ENCODE peak calls at places on chromosome 16, in seven cellular contexts. One of them, this sample, is unnamed.

GRCh38 chr16:71726491-71727319 is 2.2 kb upstream of the PHLPP2 start:
- DNase-seq in glutamatergic neuron: no peak
- DNase-seq in GM12891: no peak
- DNase-seq in pons: peak; percentile 28
- DNase-seq in NCI-H460: no peak
- DNase-seq in germinal center: peak; percentile 38
- DNase-seq in CD8-positive, alpha-beta memory T cell: no peak
- DNase-seq in this sample: peak; percentile 19

GRCh38 chr16:57345021-57345420 is 13.6 kb upstream of the CCL22 start:
- DNase-seq in glutamatergic neuron: no peak
- DNase-seq in GM12891: no peak
- DNase-seq in pons: no peak
- DNase-seq in NCI-H460: no peak
- DNase-seq in germinal center: no peak
- DNase-seq in CD8-positive, alpha-beta memory T cell: no peak
- DNase-seq in this sample: no peak

GRCh38 chr16:87720411-87720810 is 45.4 kb downstream of the KLHDC4 start:
- DNase-seq in glutamatergic neuron: peak; percentile 21
- DNase-seq in GM12891: no peak
- DNase-seq in pons: no peak
- DNase-seq in NCI-H460: no peak
- DNase-seq in germinal center: no peak
- DNase-seq in CD8-positive, alpha-beta memory T cell: no peak
- DNase-seq in this sample: no peak

GRCh38 chr16:85491798-85492616 is 121.1 kb upstream of the GSE1 start:
- DNase-seq in glutamatergic neuron: no peak
- DNase-seq in GM12891: no peak
- DNase-seq in pons: peak; percentile 40
- DNase-seq in NCI-H460: no peak
- DNase-seq in germinal center: no peak
- DNase-seq in CD8-positive, alpha-beta memory T cell: no peak
- DNase-seq in this sample: no peak

GRCh38 chr16:81491522-81492188 is 47.0 kb downstream of the CMIP start:
- DNase-seq in glutamatergic neuron: no peak
- DNase-seq in GM12891: no peak
- DNase-seq in pons: no peak
- DNase-seq in NCI-H460: no peak
- DNase-seq in germinal center: no peak
- DNase-seq in CD8-positive, alpha-beta memory T cell: no peak
- DNase-seq in this sample: no peak

GRCh38 chr16:17313085-17313611 is 157.6 kb downstream of the XYLT1 start:
- DNase-seq in glutamatergic neuron: no peak
- DNase-seq in GM12891: no peak
- DNase-seq in pons: peak; percentile 67
- DNase-seq in NCI-H460: no peak
- DNase-seq in germinal center: no peak
- DNase-seq in CD8-positive, alpha-beta memory T cell: no peak
- DNase-seq in this sample: no peak

GRCh38 chr16:82852388-82852998 is 225.7 kb downstream of the CDH13 start:
- DNase-seq in glutamatergic neuron: no peak
- DNase-seq in GM12891: no peak
- DNase-seq in pons: no peak
- DNase-seq in NCI-H460: no peak
- DNase-seq in germinal center: no peak
- DNase-seq in CD8-positive, alpha-beta memory T cell: no peak
- DNase-seq in this sample: no peak

GRCh38 chr16:74842413-74842812 is 67.8 kb upstream of the FA2H start:
- DNase-seq in glutamatergic neuron: no peak
- DNase-seq in GM12891: no peak
- DNase-seq in pons: no peak
- DNase-seq in NCI-H460: no peak
- DNase-seq in germinal center: no peak
- DNase-seq in CD8-positive, alpha-beta memory T cell: no peak
- DNase-seq in this sample: no peak

GRCh38 chr16:1034230-1035065 is 38.1 kb upstream of the SSTR5 start:
- DNase-seq in glutamatergic neuron: no peak
- DNase-seq in GM12891: no peak
- DNase-seq in pons: peak; percentile 61
- DNase-seq in NCI-H460: no peak
- DNase-seq in germinal center: no peak
- DNase-seq in CD8-positive, alpha-beta memory T cell: no peak
- DNase-seq in this sample: no peak

GRCh38 chr16:69526831-69527655 is 38.7 kb upstream of the NFAT5 start:
- DNase-seq in glutamatergic neuron: no peak
- DNase-seq in GM12891: no peak
- DNase-seq in pons: no peak
- DNase-seq in NCI-H460: no peak
- DNase-seq in germinal center: no peak
- DNase-seq in CD8-positive, alpha-beta memory T cell: no peak
- DNase-seq in this sample: no peak

GRCh38 chr16:14564881-14565687 is 65.0 kb downstream of the PARN start:
- DNase-seq in glutamatergic neuron: no peak
- DNase-seq in GM12891: peak; percentile 18
- DNase-seq in pons: no peak
- DNase-seq in NCI-H460: no peak
- DNase-seq in germinal center: no peak
- DNase-seq in CD8-positive, alpha-beta memory T cell: no peak
- DNase-seq in this sample: no peak

GRCh38 chr16:89351645-89352044 is 134.1 kb downstream of the ZNF778 start:
- DNase-seq in glutamatergic neuron: no peak
- DNase-seq in GM12891: no peak
- DNase-seq in pons: no peak
- DNase-seq in NCI-H460: no peak
- DNase-seq in germinal center: no peak
- DNase-seq in CD8-positive, alpha-beta memory T cell: no peak
- DNase-seq in this sample: no peak

GRCh38 chr16:89188064-89188441 is 12.3 kb downstream of the SLC22A31 start:
- DNase-seq in glutamatergic neuron: peak; percentile 55
- DNase-seq in GM12891: no peak
- DNase-seq in pons: no peak
- DNase-seq in NCI-H460: no peak
- DNase-seq in germinal center: no peak
- DNase-seq in CD8-positive, alpha-beta memory T cell: peak; percentile 54
- DNase-seq in this sample: no peak

GRCh38 chr16:89363621-89364393 is 126.6 kb downstream of the ANKRD11 start:
- DNase-seq in glutamatergic neuron: no peak
- DNase-seq in GM12891: no peak
- DNase-seq in pons: no peak
- DNase-seq in NCI-H460: no peak
- DNase-seq in germinal center: no peak
- DNase-seq in CD8-positive, alpha-beta memory T cell: peak; percentile 69
- DNase-seq in this sample: no peak

GRCh38 chr16:26599786-26600107 is 467.0 kb upstream of the C16orf82 start:
- DNase-seq in glutamatergic neuron: no peak
- DNase-seq in GM12891: no peak
- DNase-seq in pons: no peak
- DNase-seq in NCI-H460: no peak
- DNase-seq in germinal center: no peak
- DNase-seq in CD8-positive, alpha-beta memory T cell: no peak
- DNase-seq in this sample: no peak

GRCh38 chr16:28494141-28494851 is at the start of gene APOBR:
- DNase-seq in glutamatergic neuron: no peak
- DNase-seq in GM12891: peak; percentile 84
- DNase-seq in pons: peak; percentile 72
- DNase-seq in NCI-H460: no peak
- DNase-seq in germinal center: peak; percentile 87
- DNase-seq in CD8-positive, alpha-beta memory T cell: peak; percentile 95
- DNase-seq in this sample: peak; percentile 87

GRCh38 chr16:68070249-68070725 is 14.9 kb upstream of the NFATC3 start:
- DNase-seq in glutamatergic neuron: no peak
- DNase-seq in GM12891: no peak
- DNase-seq in pons: no peak
- DNase-seq in NCI-H460: no peak
- DNase-seq in germinal center: no peak
- DNase-seq in CD8-positive, alpha-beta memory T cell: no peak
- DNase-seq in this sample: peak; percentile 65

GRCh38 chr16:10080031-10080772 is 102.0 kb downstream of the GRIN2A start:
- DNase-seq in glutamatergic neuron: no peak
- DNase-seq in GM12891: no peak
- DNase-seq in pons: peak; percentile 60
- DNase-seq in NCI-H460: no peak
- DNase-seq in germinal center: no peak
- DNase-seq in CD8-positive, alpha-beta memory T cell: no peak
- DNase-seq in this sample: no peak

GRCh38 chr16:3716831-3717234 is 491 bp downstream of the TRAP1 start:
- DNase-seq in glutamatergic neuron: peak; percentile 51
- DNase-seq in GM12891: no peak
- DNase-seq in pons: no peak
- DNase-seq in NCI-H460: no peak
- DNase-seq in germinal center: peak; percentile 44
- DNase-seq in CD8-positive, alpha-beta memory T cell: peak; percentile 51
- DNase-seq in this sample: peak; percentile 49

GRCh38 chr16:24538756-24539294 is 541 bp upstream of the RBBP6 start:
- DNase-seq in glutamatergic neuron: no peak
- DNase-seq in GM12891: no peak
- DNase-seq in pons: no peak
- DNase-seq in NCI-H460: no peak
- DNase-seq in germinal center: no peak
- DNase-seq in CD8-positive, alpha-beta memory T cell: no peak
- DNase-seq in this sample: no peak

GRCh38 chr16:70576431-70577255 is 53.0 kb downstream of the SF3B3 start:
- DNase-seq in glutamatergic neuron: no peak
- DNase-seq in GM12891: no peak
- DNase-seq in pons: no peak
- DNase-seq in NCI-H460: peak; percentile 7
- DNase-seq in germinal center: no peak
- DNase-seq in CD8-positive, alpha-beta memory T cell: no peak
- DNase-seq in this sample: peak; percentile 65

GRCh38 chr16:75222271-75222783 is 3.5 kb downstream of the CTRB1 start:
- DNase-seq in glutamatergic neuron: no peak
- DNase-seq in GM12891: no peak
- DNase-seq in pons: no peak
- DNase-seq in NCI-H460: no peak
- DNase-seq in germinal center: no peak
- DNase-seq in CD8-positive, alpha-beta memory T cell: no peak
- DNase-seq in this sample: no peak

GRCh38 chr16:64751906-64752305 is 370.0 kb downstream of the CDH11 start:
- DNase-seq in glutamatergic neuron: no peak
- DNase-seq in GM12891: no peak
- DNase-seq in pons: no peak
- DNase-seq in NCI-H460: no peak
- DNase-seq in germinal center: no peak
- DNase-seq in CD8-positive, alpha-beta memory T cell: no peak
- DNase-seq in this sample: no peak

GRCh38 chr16:87957296-87958069 is 6.2 kb downstream of the BANP start:
- DNase-seq in glutamatergic neuron: no peak
- DNase-seq in GM12891: no peak
- DNase-seq in pons: no peak
- DNase-seq in NCI-H460: no peak
- DNase-seq in germinal center: no peak
- DNase-seq in CD8-positive, alpha-beta memory T cell: no peak
- DNase-seq in this sample: no peak

GRCh38 chr16:84555418-84556196 is 51.1 kb upstream of the MEAK7 start:
- DNase-seq in glutamatergic neuron: peak; percentile 47
- DNase-seq in GM12891: no peak
- DNase-seq in pons: peak; percentile 70
- DNase-seq in NCI-H460: no peak
- DNase-seq in germinal center: no peak
- DNase-seq in CD8-positive, alpha-beta memory T cell: no peak
- DNase-seq in this sample: no peak

GRCh38 chr16:82504811-82505210 is 122.0 kb upstream of the CDH13 start:
- DNase-seq in glutamatergic neuron: no peak
- DNase-seq in GM12891: no peak
- DNase-seq in pons: no peak
- DNase-seq in NCI-H460: no peak
- DNase-seq in germinal center: no peak
- DNase-seq in CD8-positive, alpha-beta memory T cell: no peak
- DNase-seq in this sample: no peak

GRCh38 chr16:11039726-11040125 is 95.4 kb downstream of the CLEC16A start:
- DNase-seq in glutamatergic neuron: no peak
- DNase-seq in GM12891: no peak
- DNase-seq in pons: no peak
- DNase-seq in NCI-H460: no peak
- DNase-seq in germinal center: no peak
- DNase-seq in CD8-positive, alpha-beta memory T cell: no peak
- DNase-seq in this sample: no peak

GRCh38 chr16:24577167-24577566 is 37.8 kb downstream of the RBBP6 start:
- DNase-seq in glutamatergic neuron: no peak
- DNase-seq in GM12891: no peak
- DNase-seq in pons: no peak
- DNase-seq in NCI-H460: no peak
- DNase-seq in germinal center: no peak
- DNase-seq in CD8-positive, alpha-beta memory T cell: no peak
- DNase-seq in this sample: no peak

GRCh38 chr16:66524601-66525164 is 25.2 kb downstream of the TK2 start:
- DNase-seq in glutamatergic neuron: no peak
- DNase-seq in GM12891: peak; percentile 44
- DNase-seq in pons: peak; percentile 87
- DNase-seq in NCI-H460: no peak
- DNase-seq in germinal center: peak; percentile 70
- DNase-seq in CD8-positive, alpha-beta memory T cell: no peak
- DNase-seq in this sample: peak; percentile 71

GRCh38 chr16:11391576-11391975 is 46.3 kb downstream of the RMI2 start:
- DNase-seq in glutamatergic neuron: no peak
- DNase-seq in GM12891: peak; percentile 7
- DNase-seq in pons: no peak
- DNase-seq in NCI-H460: no peak
- DNase-seq in germinal center: no peak
- DNase-seq in CD8-positive, alpha-beta memory T cell: no peak
- DNase-seq in this sample: no peak

GRCh38 chr16:14672403-14672971 is 21.6 kb downstream of the PLA2G10 start:
- DNase-seq in glutamatergic neuron: no peak
- DNase-seq in GM12891: peak; percentile 48
- DNase-seq in pons: no peak
- DNase-seq in NCI-H460: no peak
- DNase-seq in germinal center: peak; percentile 70
- DNase-seq in CD8-positive, alpha-beta memory T cell: no peak
- DNase-seq in this sample: peak; percentile 77

GRCh38 chr16:11329080-11329491 is 16.2 kb upstream of the RMI2 start:
- DNase-seq in glutamatergic neuron: no peak
- DNase-seq in GM12891: no peak
- DNase-seq in pons: no peak
- DNase-seq in NCI-H460: no peak
- DNase-seq in germinal center: peak; percentile 67
- DNase-seq in CD8-positive, alpha-beta memory T cell: no peak
- DNase-seq in this sample: peak; percentile 63

GRCh38 chr16:81214745-81215166 is 23.7 kb upstream of the BCO1 start:
- DNase-seq in glutamatergic neuron: peak; percentile 32
- DNase-seq in GM12891: no peak
- DNase-seq in pons: no peak
- DNase-seq in NCI-H460: no peak
- DNase-seq in germinal center: no peak
- DNase-seq in CD8-positive, alpha-beta memory T cell: no peak
- DNase-seq in this sample: no peak

GRCh38 chr16:58027341-58028167 is 2.0 kb downstream of the MMP15 start:
- DNase-seq in glutamatergic neuron: peak; percentile 40
- DNase-seq in GM12891: no peak
- DNase-seq in pons: no peak
- DNase-seq in NCI-H460: no peak
- DNase-seq in germinal center: no peak
- DNase-seq in CD8-positive, alpha-beta memory T cell: no peak
- DNase-seq in this sample: no peak

GRCh38 chr16:66510298-66510697 is 39.6 kb downstream of the TK2 start:
- DNase-seq in glutamatergic neuron: no peak
- DNase-seq in GM12891: no peak
- DNase-seq in pons: no peak
- DNase-seq in NCI-H460: no peak
- DNase-seq in germinal center: no peak
- DNase-seq in CD8-positive, alpha-beta memory T cell: no peak
- DNase-seq in this sample: no peak

This sample was measured in GM10248.